ENCODE peak calls at places on chromosomes 13 and 19, in six cellular contexts. One of them, this sample, is unnamed. For H3K9me3, the result is how much of the 10 kb centered on the place peaks cover.

GRCh38 chr13:18948664-18949488 is 232.7 kb downstream of the TUBA3C start:
- DNase-seq in CD4-positive, CD25-positive, alpha-beta regulatory T cell: no peak
- DNase-seq in GM12878: no peak
- DNase-seq in neural progenitor cell: no peak
- DNase-seq in HAP-1: no peak
- DNase-seq in ascending aorta: no peak
- DNase-seq in this sample: no peak

GRCh38 chr13:30738526-30738925 is 3.2 kb downstream of the ALOX5AP start:
- DNase-seq in CD4-positive, CD25-positive, alpha-beta regulatory T cell: no peak
- DNase-seq in GM12878: no peak
- DNase-seq in neural progenitor cell: peak
- DNase-seq in HAP-1: no peak
- DNase-seq in ascending aorta: no peak
- DNase-seq in this sample: no peak

GRCh38 chr19:38070573-38070972 is 153.4 kb downstream of the DPF1 start:
- DNase-seq in CD4-positive, CD25-positive, alpha-beta regulatory T cell: no peak
- DNase-seq in GM12878: no peak
- DNase-seq in neural progenitor cell: no peak
- DNase-seq in HAP-1: no peak
- DNase-seq in ascending aorta: no peak
- DNase-seq in this sample: no peak

GRCh38 chr19:1161716-1162115 is 12.4 kb downstream of the SBNO2 start:
- DNase-seq in CD4-positive, CD25-positive, alpha-beta regulatory T cell: no peak
- DNase-seq in GM12878: no peak
- DNase-seq in neural progenitor cell: no peak
- DNase-seq in HAP-1: peak
- DNase-seq in ascending aorta: no peak
- DNase-seq in this sample: no peak

GRCh38 chr13:45950343-45950995 is 98.9 kb upstream of the SIAH3 start:
- DNase-seq in CD4-positive, CD25-positive, alpha-beta regulatory T cell: no peak
- DNase-seq in GM12878: no peak
- DNase-seq in neural progenitor cell: no peak
- DNase-seq in HAP-1: no peak
- DNase-seq in ascending aorta: no peak
- DNase-seq in this sample: no peak

GRCh38 chr13:98888222-98888889 is 89.5 kb downstream of the DOCK9 start:
- DNase-seq in CD4-positive, CD25-positive, alpha-beta regulatory T cell: no peak
- DNase-seq in GM12878: no peak
- DNase-seq in neural progenitor cell: no peak
- DNase-seq in HAP-1: peak
- DNase-seq in ascending aorta: no peak
- DNase-seq in this sample: no peak

GRCh38 chr13:112978561-112979405 is 9.8 kb downstream of the MCF2L start:
- DNase-seq in CD4-positive, CD25-positive, alpha-beta regulatory T cell: no peak
- DNase-seq in GM12878: no peak
- DNase-seq in neural progenitor cell: no peak
- DNase-seq in HAP-1: no peak
- DNase-seq in ascending aorta: no peak
- DNase-seq in this sample: no peak

GRCh38 chr19:5113101-5113557 is 144.2 kb downstream of the KDM4B start:
- DNase-seq in CD4-positive, CD25-positive, alpha-beta regulatory T cell: no peak
- DNase-seq in GM12878: no peak
- DNase-seq in neural progenitor cell: no peak
- DNase-seq in HAP-1: no peak
- DNase-seq in ascending aorta: no peak
- DNase-seq in this sample: no peak

GRCh38 chr13:49214917-49215376 is 5.2 kb upstream of the MLNR start:
- DNase-seq in CD4-positive, CD25-positive, alpha-beta regulatory T cell: no peak
- DNase-seq in GM12878: no peak
- DNase-seq in neural progenitor cell: no peak
- DNase-seq in HAP-1: peak
- DNase-seq in ascending aorta: no peak
- DNase-seq in this sample: no peak

GRCh38 chr19:5484398-5485285 is 29.4 kb downstream of the ZNRF4 start:
- DNase-seq in CD4-positive, CD25-positive, alpha-beta regulatory T cell: no peak
- DNase-seq in GM12878: no peak
- DNase-seq in neural progenitor cell: peak
- DNase-seq in HAP-1: peak
- DNase-seq in ascending aorta: no peak
- DNase-seq in this sample: no peak

GRCh38 chr19:531753-532571 is at the start of gene CDC34:
- DNase-seq in CD4-positive, CD25-positive, alpha-beta regulatory T cell: no peak
- DNase-seq in GM12878: no peak
- DNase-seq in neural progenitor cell: peak
- DNase-seq in HAP-1: no peak
- DNase-seq in ascending aorta: no peak
- DNase-seq in this sample: no peak

GRCh38 chr13:24407844-24408243 is 98.5 kb downstream of the C1QTNF9 start:
- DNase-seq in CD4-positive, CD25-positive, alpha-beta regulatory T cell: no peak
- DNase-seq in GM12878: no peak
- DNase-seq in neural progenitor cell: no peak
- DNase-seq in HAP-1: no peak
- DNase-seq in ascending aorta: no peak
- DNase-seq in this sample: no peak

GRCh38 chr13:47144782-47145181 is 247.9 kb upstream of the HTR2A start:
- DNase-seq in CD4-positive, CD25-positive, alpha-beta regulatory T cell: no peak
- DNase-seq in GM12878: no peak
- DNase-seq in neural progenitor cell: no peak
- DNase-seq in HAP-1: no peak
- DNase-seq in ascending aorta: no peak
- DNase-seq in this sample: no peak

GRCh38 chr13:43196171-43196611 is 172.8 kb downstream of the DNAJC15 start:
- DNase-seq in CD4-positive, CD25-positive, alpha-beta regulatory T cell: no peak
- DNase-seq in GM12878: no peak
- DNase-seq in neural progenitor cell: no peak
- DNase-seq in HAP-1: no peak
- DNase-seq in ascending aorta: no peak
- DNase-seq in this sample: no peak

GRCh38 chr13:48214519-48215121 is 18.4 kb upstream of the ITM2B start:
- DNase-seq in CD4-positive, CD25-positive, alpha-beta regulatory T cell: no peak
- DNase-seq in GM12878: no peak
- DNase-seq in neural progenitor cell: no peak
- DNase-seq in HAP-1: no peak
- DNase-seq in ascending aorta: no peak
- DNase-seq in this sample: no peak

GRCh38 chr13:102903659-102904407 is 58.0 kb downstream of the ERCC5 start:
- DNase-seq in CD4-positive, CD25-positive, alpha-beta regulatory T cell: no peak
- DNase-seq in GM12878: no peak
- DNase-seq in neural progenitor cell: peak
- DNase-seq in HAP-1: peak
- DNase-seq in ascending aorta: no peak
- DNase-seq in this sample: no peak

GRCh38 chr19:4929186-4929585 is 19.9 kb downstream of the UHRF1 start:
- DNase-seq in CD4-positive, CD25-positive, alpha-beta regulatory T cell: no peak
- DNase-seq in GM12878: no peak
- DNase-seq in neural progenitor cell: no peak
- DNase-seq in HAP-1: no peak
- DNase-seq in ascending aorta: no peak
- DNase-seq in this sample: no peak

GRCh38 chr19:1132625-1133383 is 29.0 kb downstream of the GPX4 start:
- DNase-seq in CD4-positive, CD25-positive, alpha-beta regulatory T cell: no peak
- DNase-seq in GM12878: no peak
- DNase-seq in neural progenitor cell: no peak
- DNase-seq in HAP-1: no peak
- DNase-seq in ascending aorta: no peak
- DNase-seq in this sample: no peak

GRCh38 chr19:2824129-2824528 is 4.5 kb downstream of the ZNF554 start:
- DNase-seq in CD4-positive, CD25-positive, alpha-beta regulatory T cell: no peak
- DNase-seq in GM12878: no peak
- DNase-seq in neural progenitor cell: no peak
- DNase-seq in HAP-1: no peak
- DNase-seq in ascending aorta: no peak
- DNase-seq in this sample: no peak
- H3K9me3 ChIP-seq in CD4-positive, CD25-positive, alpha-beta regulatory T cell: under half
- H3K9me3 ChIP-seq in GM12878: under half
- H3K9me3 ChIP-seq in neural progenitor cell: under half
- H3K9me3 ChIP-seq in HAP-1: under half
- H3K9me3 ChIP-seq in ascending aorta: under half
- H3K9me3 ChIP-seq in this sample: under half

DNA sequence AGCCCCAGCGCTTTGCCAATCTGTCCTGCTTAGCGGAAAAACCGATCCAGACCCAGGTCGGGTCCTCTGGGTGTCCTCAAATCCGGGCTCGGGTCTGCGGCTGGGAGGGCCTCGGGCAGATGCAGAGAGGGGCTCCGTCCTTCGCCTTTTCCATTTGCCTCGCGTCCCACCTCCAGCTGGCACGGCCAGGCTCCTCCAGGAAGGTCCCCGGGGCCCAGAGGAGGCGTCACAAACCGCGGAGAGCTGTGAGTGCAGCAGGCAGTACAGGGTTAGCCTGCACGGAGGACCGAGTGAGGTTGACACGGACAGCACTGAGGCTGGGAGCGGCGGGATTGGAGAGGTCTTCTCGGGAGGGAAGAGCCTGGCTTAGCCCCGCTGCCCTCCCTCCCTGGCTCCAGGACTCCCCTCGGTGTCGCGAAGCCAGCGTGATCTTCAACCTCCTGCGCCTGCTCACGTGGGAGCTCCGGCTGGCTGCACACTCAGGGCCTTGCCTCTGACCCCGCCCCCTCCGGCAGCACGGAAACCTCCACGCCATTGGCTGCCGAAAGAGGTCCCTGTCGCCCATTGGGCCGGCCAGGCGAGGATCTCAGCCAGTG is 2.8 kb upstream of the IFNL2 start:
- DNase-seq in CD4-positive, CD25-positive, alpha-beta regulatory T cell: no peak
- DNase-seq in GM12878: no peak
- DNase-seq in neural progenitor cell: peak
- DNase-seq in HAP-1: no peak
- DNase-seq in ascending aorta: no peak
- DNase-seq in this sample: no peak
- H3K9me3 ChIP-seq in CD4-positive, CD25-positive, alpha-beta regulatory T cell: under half
- H3K9me3 ChIP-seq in GM12878: under half
- H3K9me3 ChIP-seq in neural progenitor cell: under half
- H3K9me3 ChIP-seq in HAP-1: under half
- H3K9me3 ChIP-seq in ascending aorta: under half
- H3K9me3 ChIP-seq in this sample: under half

GRCh38 chr19:52110780-52111179 is 15.2 kb upstream of the ZNF841 start:
- DNase-seq in CD4-positive, CD25-positive, alpha-beta regulatory T cell: no peak
- DNase-seq in GM12878: no peak
- DNase-seq in neural progenitor cell: no peak
- DNase-seq in HAP-1: no peak
- DNase-seq in ascending aorta: no peak
- DNase-seq in this sample: no peak
- H3K9me3 ChIP-seq in CD4-positive, CD25-positive, alpha-beta regulatory T cell: half or more
- H3K9me3 ChIP-seq in GM12878: under half
- H3K9me3 ChIP-seq in neural progenitor cell: half or more
- H3K9me3 ChIP-seq in HAP-1: under half
- H3K9me3 ChIP-seq in ascending aorta: half or more
- H3K9me3 ChIP-seq in this sample: under half

GRCh38 chr19:32857584-32857983 is 12.0 kb downstream of the SLC7A9 start:
- DNase-seq in CD4-positive, CD25-positive, alpha-beta regulatory T cell: no peak
- DNase-seq in GM12878: no peak
- DNase-seq in neural progenitor cell: no peak
- DNase-seq in HAP-1: no peak
- DNase-seq in ascending aorta: no peak
- DNase-seq in this sample: no peak
- H3K9me3 ChIP-seq in CD4-positive, CD25-positive, alpha-beta regulatory T cell: under half
- H3K9me3 ChIP-seq in GM12878: under half
- H3K9me3 ChIP-seq in neural progenitor cell: under half
- H3K9me3 ChIP-seq in HAP-1: under half
- H3K9me3 ChIP-seq in ascending aorta: under half
- H3K9me3 ChIP-seq in this sample: under half

DNA sequence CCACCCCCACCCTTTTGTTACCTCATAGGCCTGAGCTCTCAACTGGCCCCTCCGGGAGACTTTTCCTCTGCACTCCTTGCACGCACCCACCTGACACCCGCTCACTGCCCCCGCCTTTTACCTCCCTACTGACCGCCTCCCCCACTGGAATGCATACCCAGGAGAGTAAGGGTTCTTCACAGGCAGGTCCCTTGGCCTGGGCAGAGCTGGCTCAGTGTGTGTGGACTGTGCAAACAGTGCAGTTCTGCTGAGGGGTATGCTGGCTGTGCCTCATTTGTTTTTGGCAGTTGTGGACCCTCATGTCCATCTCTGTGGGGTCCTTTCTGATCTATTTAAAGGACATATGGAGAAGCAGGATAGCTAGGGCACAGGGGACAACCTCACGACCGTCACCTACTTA is 5.0 kb downstream of the ZSCAN18 start:
- DNase-seq in CD4-positive, CD25-positive, alpha-beta regulatory T cell: no peak
- DNase-seq in GM12878: no peak
- DNase-seq in neural progenitor cell: no peak
- DNase-seq in HAP-1: no peak
- DNase-seq in ascending aorta: no peak
- DNase-seq in this sample: no peak
- H3K9me3 ChIP-seq in CD4-positive, CD25-positive, alpha-beta regulatory T cell: under half
- H3K9me3 ChIP-seq in GM12878: under half
- H3K9me3 ChIP-seq in neural progenitor cell: under half
- H3K9me3 ChIP-seq in HAP-1: under half
- H3K9me3 ChIP-seq in ascending aorta: half or more
- H3K9me3 ChIP-seq in this sample: under half

DNA sequence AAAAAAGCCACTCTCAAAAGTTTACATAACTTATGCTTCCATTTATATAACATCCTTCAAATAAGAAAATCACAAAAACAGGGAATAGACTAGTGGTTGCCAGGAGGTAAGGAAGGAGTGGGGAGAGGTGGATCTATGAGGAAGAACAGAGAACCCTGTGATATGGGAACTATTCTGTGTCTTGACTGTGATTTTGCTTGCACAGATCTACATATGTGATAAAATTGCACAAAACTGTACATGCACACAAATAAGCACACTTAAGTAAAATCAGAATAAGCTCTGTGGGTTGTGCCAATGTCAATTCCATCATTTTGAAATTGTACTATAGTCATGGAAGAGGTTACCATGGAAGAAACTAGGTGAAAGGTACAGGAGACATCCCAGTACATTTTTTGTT is 121.6 kb upstream of the SGCG start:
- DNase-seq in CD4-positive, CD25-positive, alpha-beta regulatory T cell: no peak
- DNase-seq in GM12878: no peak
- DNase-seq in neural progenitor cell: no peak
- DNase-seq in HAP-1: no peak
- DNase-seq in ascending aorta: no peak
- DNase-seq in this sample: no peak
- H3K9me3 ChIP-seq in CD4-positive, CD25-positive, alpha-beta regulatory T cell: under half
- H3K9me3 ChIP-seq in GM12878: under half
- H3K9me3 ChIP-seq in neural progenitor cell: under half
- H3K9me3 ChIP-seq in HAP-1: under half
- H3K9me3 ChIP-seq in ascending aorta: under half
- H3K9me3 ChIP-seq in this sample: under half

This sample was measured in T-helper 17 cell.